ENCODE peak calls at places on chromosomes 12 and 14, in nine cellular contexts. A is stomach, H is fibroblast of the aortic adventitia, D is AG04450, C is NB4, F is PC-9, E is tibial artery, M is AG10803, U is B cell. J is an unnamed sample.

GRCh38 chr12:132827763-132828703 is 636 bp downstream of the GOLGA3 start:
- DNase-seq in A (peak; percentile 58), H (peak; percentile 83), D (peak; percentile 30), C (peak; percentile 57), F (peak; percentile 70), E (no peak), M (peak; percentile 80), U (no peak), J (peak; percentile 46)

GRCh38 chr12:19251481-19251880 is 121.9 kb downstream of the PLEKHA5 start:
- DNase-seq in A (no peak), H (peak; percentile 38), D (no peak), C (no peak), F (no peak), E (no peak), M (peak; percentile 18), U (no peak), J (no peak)

GRCh38 chr12:108603743-108604142 is 5.9 kb upstream of the TMEM119 start:
- DNase-seq in A (no peak), H (no peak), D (no peak), C (no peak), F (no peak), E (no peak), M (no peak), U (no peak), J (no peak)

GRCh38 chr12:84502180-84502857 is 410.3 kb downstream of the SLC6A15 start:
- DNase-seq in A (no peak), H (no peak), D (no peak), C (no peak), F (peak; percentile 49), E (no peak), M (no peak), U (no peak), J (no peak)

GRCh38 chr12:76346236-76346635 is 2.0 kb downstream of the BBS10 start:
- DNase-seq in A (no peak), H (peak; percentile 54), D (no peak), C (no peak), F (no peak), E (no peak), M (peak; percentile 64), U (no peak), J (no peak)

GRCh38 chr12:80979821-80980220 is 42.1 kb upstream of the LIN7A start:
- DNase-seq in A (no peak), H (no peak), D (no peak), C (no peak), F (no peak), E (no peak), M (no peak), U (no peak), J (no peak)

GRCh38 chr12:51371295-51371953 is 19.8 kb downstream of the GALNT6 start:
- DNase-seq in A (peak; percentile 62), H (peak; percentile 93), D (peak; percentile 90), C (peak; percentile 53), F (peak; percentile 98), E (peak; percentile 90), M (peak; percentile 93), U (no peak), J (peak; percentile 80)

GRCh38 chr14:61586539-61587396 is 108.5 kb upstream of the HIF1A start:
- DNase-seq in A (no peak), H (peak; percentile 71), D (no peak), C (no peak), F (no peak), E (peak; percentile 78), M (peak; percentile 66), U (no peak), J (no peak)

GRCh38 chr14:53542692-53543091 is 389.6 kb upstream of the DDHD1 start:
- DNase-seq in A (no peak), H (peak; percentile 50), D (no peak), C (no peak), F (no peak), E (no peak), M (peak; percentile 33), U (no peak), J (peak; percentile 58)

GRCh38 chr12:120290541-120291312 is 976 bp downstream of the RNU4-2 start:
- DNase-seq in A (peak; percentile 42), H (no peak), D (no peak), C (peak; percentile 55), F (peak; percentile 68), E (peak; percentile 69), M (peak; percentile 18), U (no peak), J (peak; percentile 51)

GRCh38 chr12:93300611-93301021 is 77.1 kb upstream of the NUDT4 start:
- DNase-seq in A (no peak), H (no peak), D (no peak), C (no peak), F (no peak), E (no peak), M (no peak), U (no peak), J (no peak)

GRCh38 chr12:45138609-45139008 is 77.3 kb upstream of the ANO6 start:
- DNase-seq in A (no peak), H (no peak), D (no peak), C (no peak), F (no peak), E (no peak), M (no peak), U (no peak), J (no peak)

DNA sequence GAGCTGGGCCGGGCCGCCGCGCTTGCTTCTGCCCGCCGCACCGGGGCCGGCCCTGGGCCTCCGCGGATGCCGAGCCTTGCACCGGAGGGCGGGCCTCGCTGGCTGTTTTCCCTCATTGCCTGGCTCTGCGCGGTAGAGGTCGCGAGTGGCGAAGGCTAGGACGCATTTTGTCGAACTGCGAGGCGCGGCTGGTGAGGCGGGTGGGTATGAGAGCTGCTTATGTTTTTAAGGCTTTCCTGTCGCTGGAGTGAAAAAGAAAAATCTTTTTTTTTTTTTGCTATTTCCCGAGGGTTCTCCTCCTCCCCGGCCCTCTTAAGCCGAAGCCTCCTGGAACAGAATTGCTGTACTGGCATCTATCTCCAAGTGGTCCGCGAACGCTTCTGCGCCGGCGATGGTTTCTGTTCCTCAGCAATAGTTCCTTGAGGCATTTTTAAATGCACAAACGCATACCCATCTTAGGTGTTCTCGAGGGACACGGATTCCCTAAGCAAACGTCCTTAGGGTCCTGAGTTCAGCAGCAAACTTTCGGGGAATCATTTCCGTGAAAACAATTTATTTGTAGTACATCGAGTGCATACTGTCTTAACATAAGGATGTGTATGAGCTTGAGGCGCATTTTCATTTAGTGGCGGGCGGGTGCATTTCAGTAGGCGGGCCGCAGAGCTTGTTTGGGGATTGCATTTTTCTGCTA is 631 bp downstream of the RESF1 start:
- DNase-seq in A (peak; percentile 69), H (peak; percentile 68), D (peak; percentile 11), C (peak; percentile 76), F (peak; percentile 45), E (peak; percentile 81), M (peak; percentile 57), U (peak; percentile 72), J (peak; percentile 60)
- TF ChIP-seq CTCF in A (no peak), H (peak; percentile 17), D (peak; percentile 18), C (peak; percentile 5), F (no peak), E (no peak), M (peak; percentile 3), U (peak; percentile 25), J (no peak)

DNA sequence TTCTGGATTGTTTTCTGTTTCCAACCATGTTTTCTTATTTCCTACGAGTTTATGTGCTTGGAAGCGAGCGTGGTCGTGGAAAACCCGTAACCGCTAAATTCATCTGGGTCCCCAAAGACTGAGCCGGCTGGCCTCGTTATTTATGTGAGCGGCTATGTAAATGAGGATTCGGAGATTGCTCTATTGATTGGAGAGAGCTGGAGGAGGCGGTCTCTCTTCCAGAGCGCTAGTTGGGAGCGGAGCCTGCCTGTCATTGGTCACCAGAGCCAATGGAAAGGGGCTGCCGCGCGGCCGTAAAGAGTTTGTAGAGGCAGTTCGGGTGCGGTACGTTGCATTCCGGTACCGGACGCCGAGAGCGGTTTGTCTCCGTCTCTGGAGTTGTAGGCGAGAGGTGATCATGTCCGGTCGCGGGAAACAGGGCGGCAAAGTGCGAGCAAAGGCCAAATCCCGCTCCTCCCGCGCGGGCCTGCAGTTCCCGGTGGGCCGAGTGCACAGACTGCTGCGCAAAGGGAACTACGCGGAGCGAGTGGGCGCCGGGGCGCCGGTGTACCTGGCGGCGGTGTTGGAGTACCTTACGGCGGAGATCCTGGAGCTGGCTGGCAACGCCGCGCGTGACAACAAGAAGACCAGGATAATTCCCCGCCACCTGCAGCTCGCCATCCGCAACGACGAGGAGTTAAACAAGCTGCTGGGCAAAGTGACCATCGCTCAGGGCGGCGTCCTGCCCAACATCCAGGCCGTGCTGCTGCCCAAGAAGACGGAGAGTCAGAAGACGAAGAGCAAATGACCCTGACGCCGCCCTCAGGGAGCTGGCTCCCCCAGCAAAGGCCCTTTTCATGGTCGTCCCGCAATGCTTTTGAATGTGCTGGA is 29.0 kb downstream of the WBP11 start:
- DNase-seq in A (peak; percentile 97), H (peak; percentile 96), D (peak; percentile 85), C (peak; percentile 87), F (peak; percentile 84), E (peak; percentile 98), M (peak; percentile 95), U (peak; percentile 93), J (peak; percentile 90)
- TF ChIP-seq CTCF in A (no peak), H (no peak), D (no peak), C (no peak), F (peak; percentile 8), E (no peak), M (peak; percentile 5), U (no peak), J (no peak)

GRCh38 chr14:52380294-52380693 is 66.2 kb downstream of the PTGER2 start:
- DNase-seq in A (no peak), H (peak; percentile 29), D (no peak), C (no peak), F (no peak), E (no peak), M (peak; percentile 33), U (no peak), J (no peak)

DNA sequence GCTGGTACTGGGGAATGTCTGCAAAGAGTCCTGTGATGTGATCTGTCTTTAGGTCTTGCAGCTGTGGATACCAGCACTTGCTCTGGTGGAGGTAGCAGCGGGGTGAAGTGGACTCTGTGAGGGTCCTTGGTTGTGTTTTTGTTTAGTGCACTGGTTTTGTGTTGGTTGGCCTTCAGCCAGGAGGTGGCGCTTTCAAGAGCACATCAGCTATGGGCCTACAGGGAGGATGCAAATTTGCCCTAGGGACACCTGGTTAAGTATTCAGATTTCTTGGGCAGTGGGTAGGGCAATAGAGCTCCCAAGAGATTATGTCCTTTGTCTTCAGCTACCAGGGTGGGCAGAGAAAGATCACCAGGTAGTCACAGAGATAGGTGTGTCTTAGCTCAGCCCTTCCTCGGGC is 63.8 kb downstream of the PTGER2 start:
- DNase-seq in A (no peak), H (no peak), D (no peak), C (no peak), F (no peak), E (no peak), M (no peak), U (no peak), J (no peak)
- TF ChIP-seq CTCF in A (no peak), H (no peak), D (no peak), C (no peak), F (no peak), E (no peak), M (no peak), U (no peak), J (no peak)

GRCh38 chr12:6620137-6620884 is 13.1 kb upstream of the CHD4 start:
- DNase-seq in A (no peak), H (peak; percentile 42), D (no peak), C (no peak), F (no peak), E (no peak), M (peak; percentile 44), U (no peak), J (no peak)
- TF ChIP-seq CTCF in A (no peak), H (peak; percentile 45), D (peak; percentile 34), C (no peak), F (no peak), E (peak; percentile 37), M (peak; percentile 54), U (peak; percentile 66), J (no peak)